ENCODE peak calls at places on chromosomes 11 and 22, in nine cellular contexts. One of them, this sample, is unnamed.

GRCh38 chr22:42217019-42217751 is 53.3 kb downstream of the TCF20 start:
- DNase-seq in HFF-Myc: no peak
- DNase-seq in NT2/D1: no peak
- DNase-seq in neuronal stem cell: no peak
- DNase-seq in heart left ventricle: no peak
- DNase-seq in AG09309: no peak
- DNase-seq in heart right ventricle: no peak
- DNase-seq in WERI-Rb-1: no peak
- DNase-seq in stomach: no peak
- DNase-seq in this sample: no peak

GRCh38 chr22:18031670-18032454 is 7.5 kb upstream of the MICAL3 start:
- DNase-seq in heart right ventricle: no peak
- DNase-seq in HFF-Myc: peak
- DNase-seq in stomach: no peak
- DNase-seq in heart left ventricle: no peak
- DNase-seq in neuronal stem cell: no peak
- DNase-seq in NT2/D1: no peak
- DNase-seq in AG09309: peak
- DNase-seq in WERI-Rb-1: no peak
- DNase-seq in this sample: peak

GRCh38 chr11:35236667-35237003 is 97.7 kb downstream of the CD44 start:
- DNase-seq in NT2/D1: no peak
- DNase-seq in HFF-Myc: no peak
- DNase-seq in heart left ventricle: no peak
- DNase-seq in AG09309: peak
- DNase-seq in heart right ventricle: no peak
- DNase-seq in neuronal stem cell: no peak
- DNase-seq in WERI-Rb-1: no peak
- DNase-seq in stomach: no peak
- DNase-seq in this sample: no peak

GRCh38 chr11:59212744-59213573 is at the start of gene MPEG1:
- DNase-seq in heart left ventricle: no peak
- DNase-seq in heart right ventricle: no peak
- DNase-seq in stomach: no peak
- DNase-seq in WERI-Rb-1: no peak
- DNase-seq in AG09309: no peak
- DNase-seq in NT2/D1: no peak
- DNase-seq in neuronal stem cell: no peak
- DNase-seq in HFF-Myc: no peak
- DNase-seq in this sample: no peak

GRCh38 chr22:22752556-22753477 is 108.4 kb downstream of the GGTLC2 start:
- DNase-seq in heart left ventricle: no peak
- DNase-seq in NT2/D1: no peak
- DNase-seq in AG09309: peak
- DNase-seq in neuronal stem cell: no peak
- DNase-seq in heart right ventricle: no peak
- DNase-seq in stomach: no peak
- DNase-seq in WERI-Rb-1: no peak
- DNase-seq in HFF-Myc: no peak
- DNase-seq in this sample: no peak

GRCh38 chr11:1469287-1469910 is 17.2 kb downstream of the MOB2 start:
- DNase-seq in stomach: no peak
- DNase-seq in NT2/D1: no peak
- DNase-seq in WERI-Rb-1: no peak
- DNase-seq in HFF-Myc: no peak
- DNase-seq in heart right ventricle: no peak
- DNase-seq in AG09309: no peak
- DNase-seq in heart left ventricle: no peak
- DNase-seq in neuronal stem cell: no peak
- DNase-seq in this sample: no peak

GRCh38 chr11:2693851-2694261 is 5.9 kb downstream of the KCNQ1OT1 start:
- DNase-seq in stomach: no peak
- DNase-seq in heart right ventricle: no peak
- DNase-seq in neuronal stem cell: no peak
- DNase-seq in HFF-Myc: no peak
- DNase-seq in NT2/D1: peak
- DNase-seq in AG09309: no peak
- DNase-seq in WERI-Rb-1: peak
- DNase-seq in heart left ventricle: no peak
- DNase-seq in this sample: no peak

GRCh38 chr11:61635304-61635703 is 44.9 kb upstream of the DAGLA start:
- DNase-seq in NT2/D1: no peak
- DNase-seq in stomach: no peak
- DNase-seq in heart left ventricle: no peak
- DNase-seq in WERI-Rb-1: no peak
- DNase-seq in AG09309: no peak
- DNase-seq in HFF-Myc: no peak
- DNase-seq in neuronal stem cell: no peak
- DNase-seq in heart right ventricle: no peak
- DNase-seq in this sample: no peak

GRCh38 chr11:108530426-108530825 is 32.2 kb upstream of the POGLUT3 start:
- DNase-seq in AG09309: no peak
- DNase-seq in neuronal stem cell: no peak
- DNase-seq in NT2/D1: no peak
- DNase-seq in heart left ventricle: no peak
- DNase-seq in HFF-Myc: no peak
- DNase-seq in stomach: no peak
- DNase-seq in heart right ventricle: no peak
- DNase-seq in WERI-Rb-1: no peak
- DNase-seq in this sample: no peak

DNA sequence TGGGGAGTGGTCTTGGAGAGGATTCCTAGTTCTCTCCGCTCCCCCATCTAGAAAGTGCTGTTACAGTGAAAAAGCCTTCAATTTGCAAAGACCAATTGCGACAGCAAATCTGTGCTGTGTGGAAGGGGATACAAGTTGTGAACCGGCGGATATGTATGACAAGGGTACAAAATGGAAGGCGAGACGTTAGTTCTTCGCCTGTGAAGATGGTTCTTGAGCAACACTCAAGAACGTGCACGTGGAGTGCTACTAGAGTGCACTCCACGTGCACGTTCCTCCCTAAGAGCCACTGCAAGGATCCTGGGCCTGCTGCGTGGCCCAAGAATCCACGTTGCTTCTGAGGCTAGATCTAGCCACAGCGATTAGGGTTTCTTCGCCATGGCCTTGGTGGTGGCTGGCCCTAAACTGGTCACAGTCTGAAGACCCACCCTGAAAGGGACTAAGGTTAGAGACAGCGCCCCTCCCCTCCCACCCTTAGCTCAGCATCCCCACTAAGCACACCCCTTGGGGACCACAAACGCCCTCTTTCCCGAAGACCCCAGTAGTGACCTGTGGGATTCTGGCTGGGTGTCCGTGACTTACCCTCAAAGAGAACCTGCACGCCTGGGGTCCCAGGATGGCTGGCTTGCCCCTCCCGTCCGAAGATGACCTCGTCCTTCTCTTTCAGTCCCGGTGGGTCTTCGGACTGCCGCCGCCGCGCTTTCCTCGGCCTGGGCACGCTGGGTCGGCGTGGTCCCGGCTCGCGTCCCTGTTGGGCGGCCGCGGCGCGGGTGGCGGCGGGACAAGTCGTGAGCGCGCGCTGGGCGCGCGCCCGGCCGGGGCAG is 519 bp upstream of the PDE3B start:
- DNase-seq in heart right ventricle: no peak
- DNase-seq in WERI-Rb-1: no peak
- DNase-seq in neuronal stem cell: no peak
- DNase-seq in NT2/D1: no peak
- DNase-seq in HFF-Myc: no peak
- DNase-seq in AG09309: no peak
- DNase-seq in stomach: no peak
- DNase-seq in heart left ventricle: peak
- DNase-seq in this sample: no peak
- H3K4me3 ChIP-seq in heart right ventricle: peak
- H3K4me3 ChIP-seq in WERI-Rb-1: peak
- H3K4me3 ChIP-seq in neuronal stem cell: peak
- H3K4me3 ChIP-seq in NT2/D1: peak
- H3K4me3 ChIP-seq in HFF-Myc: peak
- H3K4me3 ChIP-seq in AG09309: peak
- H3K4me3 ChIP-seq in stomach: peak
- H3K4me3 ChIP-seq in heart left ventricle: peak
- H3K4me3 ChIP-seq in this sample: peak

GRCh38 chr22:48490513-48491411 is 1336.9 kb downstream of the BRD1 start:
- DNase-seq in stomach: peak
- DNase-seq in WERI-Rb-1: no peak
- DNase-seq in heart left ventricle: no peak
- DNase-seq in HFF-Myc: no peak
- DNase-seq in AG09309: no peak
- DNase-seq in heart right ventricle: no peak
- DNase-seq in NT2/D1: no peak
- DNase-seq in neuronal stem cell: no peak
- DNase-seq in this sample: no peak

GRCh38 chr22:48491451-48491941 is 1336.2 kb downstream of the BRD1 start:
- DNase-seq in NT2/D1: no peak
- DNase-seq in heart left ventricle: no peak
- DNase-seq in stomach: no peak
- DNase-seq in AG09309: no peak
- DNase-seq in HFF-Myc: no peak
- DNase-seq in WERI-Rb-1: no peak
- DNase-seq in heart right ventricle: no peak
- DNase-seq in neuronal stem cell: no peak
- DNase-seq in this sample: no peak

GRCh38 chr22:48488611-48489456 is 1338.8 kb downstream of the BRD1 start:
- DNase-seq in neuronal stem cell: peak
- DNase-seq in AG09309: no peak
- DNase-seq in HFF-Myc: no peak
- DNase-seq in NT2/D1: no peak
- DNase-seq in heart right ventricle: no peak
- DNase-seq in heart left ventricle: no peak
- DNase-seq in WERI-Rb-1: peak
- DNase-seq in stomach: no peak
- DNase-seq in this sample: no peak

GRCh38 chr22:48488149-48488551 is 1339.5 kb downstream of the BRD1 start:
- DNase-seq in NT2/D1: no peak
- DNase-seq in heart right ventricle: no peak
- DNase-seq in HFF-Myc: no peak
- DNase-seq in neuronal stem cell: no peak
- DNase-seq in AG09309: no peak
- DNase-seq in WERI-Rb-1: peak
- DNase-seq in heart left ventricle: no peak
- DNase-seq in stomach: no peak
- DNase-seq in this sample: no peak

DNA sequence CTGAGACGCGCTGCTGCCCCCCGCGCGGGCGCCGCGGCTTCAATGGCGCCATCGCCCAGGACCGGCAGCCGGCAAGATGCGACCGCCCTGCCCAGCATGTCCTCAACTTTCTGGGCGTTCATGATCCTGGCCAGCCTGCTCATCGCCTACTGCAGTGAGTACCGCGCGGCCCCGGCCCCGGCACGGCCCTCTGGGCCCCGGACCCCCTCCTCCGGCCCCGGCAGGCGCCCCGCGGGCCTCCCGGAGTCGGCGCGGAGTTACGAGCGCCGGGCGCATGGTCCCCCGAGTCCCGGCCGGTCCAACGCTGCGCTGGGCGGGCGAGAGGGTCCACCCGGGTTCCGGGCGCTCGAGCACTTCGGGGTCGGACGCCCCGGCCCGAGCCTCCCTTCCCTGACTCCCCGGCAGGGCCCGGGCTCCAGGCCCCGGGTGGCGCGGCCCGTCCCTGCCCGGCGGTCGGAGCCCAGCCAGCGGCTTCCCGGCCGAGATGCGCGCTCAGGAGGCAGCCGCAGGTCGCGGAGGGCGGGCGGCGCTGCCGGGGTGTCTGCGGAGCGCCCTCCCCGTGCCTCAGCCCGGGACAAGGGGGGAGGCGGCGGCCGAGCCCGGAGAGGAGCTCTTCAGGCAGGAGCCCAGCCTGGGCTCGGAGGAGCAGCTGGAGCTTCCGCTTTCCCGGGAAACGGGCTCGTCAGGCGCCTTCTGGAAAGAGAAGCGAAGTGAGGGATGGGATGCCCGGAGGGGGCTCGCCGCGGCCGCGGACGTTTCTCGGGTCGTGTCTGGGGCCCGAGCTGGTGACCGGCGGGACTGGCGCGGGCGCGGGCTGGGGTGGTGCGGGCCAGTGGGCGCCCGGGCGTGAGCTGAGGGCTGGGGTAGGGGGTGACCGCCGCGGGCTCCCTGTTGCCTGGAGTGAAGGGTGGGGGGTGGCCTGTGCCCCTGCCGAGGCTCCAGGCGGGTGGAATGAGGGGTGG is 1337.8 kb downstream of the BRD1 start:
- DNase-seq in NT2/D1: no peak
- DNase-seq in HFF-Myc: no peak
- DNase-seq in heart right ventricle: no peak
- DNase-seq in AG09309: no peak
- DNase-seq in stomach: peak
- DNase-seq in heart left ventricle: no peak
- DNase-seq in WERI-Rb-1: no peak
- DNase-seq in neuronal stem cell: no peak
- DNase-seq in this sample: no peak
- H3K4me3 ChIP-seq in NT2/D1: peak
- H3K4me3 ChIP-seq in HFF-Myc: peak
- H3K4me3 ChIP-seq in heart right ventricle: peak
- H3K4me3 ChIP-seq in AG09309: peak
- H3K4me3 ChIP-seq in stomach: peak
- H3K4me3 ChIP-seq in heart left ventricle: peak
- H3K4me3 ChIP-seq in WERI-Rb-1: peak
- H3K4me3 ChIP-seq in neuronal stem cell: peak
- H3K4me3 ChIP-seq in this sample: peak

GRCh38 chr11:73246303-73246702 is 25.8 kb upstream of the P2RY6 start:
- DNase-seq in stomach: no peak
- DNase-seq in neuronal stem cell: no peak
- DNase-seq in heart right ventricle: no peak
- DNase-seq in NT2/D1: no peak
- DNase-seq in WERI-Rb-1: no peak
- DNase-seq in heart left ventricle: no peak
- DNase-seq in HFF-Myc: no peak
- DNase-seq in AG09309: no peak
- DNase-seq in this sample: no peak
- H3K4me3 ChIP-seq in stomach: no peak
- H3K4me3 ChIP-seq in neuronal stem cell: no peak
- H3K4me3 ChIP-seq in heart right ventricle: no peak
- H3K4me3 ChIP-seq in NT2/D1: no peak
- H3K4me3 ChIP-seq in WERI-Rb-1: no peak
- H3K4me3 ChIP-seq in heart left ventricle: no peak
- H3K4me3 ChIP-seq in HFF-Myc: no peak
- H3K4me3 ChIP-seq in AG09309: no peak
- H3K4me3 ChIP-seq in this sample: no peak

GRCh38 chr11:47177846-47178245 is 1.2 kb upstream of the ARFGAP2 start:
- DNase-seq in heart right ventricle: peak
- DNase-seq in neuronal stem cell: no peak
- DNase-seq in AG09309: no peak
- DNase-seq in stomach: no peak
- DNase-seq in HFF-Myc: no peak
- DNase-seq in heart left ventricle: no peak
- DNase-seq in WERI-Rb-1: no peak
- DNase-seq in NT2/D1: no peak
- DNase-seq in this sample: no peak
- H3K4me3 ChIP-seq in heart right ventricle: peak
- H3K4me3 ChIP-seq in neuronal stem cell: no peak
- H3K4me3 ChIP-seq in AG09309: no peak
- H3K4me3 ChIP-seq in stomach: no peak
- H3K4me3 ChIP-seq in HFF-Myc: no peak
- H3K4me3 ChIP-seq in heart left ventricle: peak
- H3K4me3 ChIP-seq in WERI-Rb-1: no peak
- H3K4me3 ChIP-seq in NT2/D1: no peak
- H3K4me3 ChIP-seq in this sample: no peak